ENCODE peak calls at places on chromosomes 7 and 10, in seven cellular contexts. Y is PC-3, C is MM.1S, R is HCT116, P is neural progenitor cell, O is GM23338, E is hepatocyte. I is an unnamed sample. For H3K4me1, the result is how much of the 10 kb centered on the place peaks cover.

GRCh38 chr7:94654764-94655561 is 970 bp downstream of the SGCE start:
- DNase-seq in C (peak), E (peak), R (no peak), O (peak), P (peak), Y (peak), I (peak)

GRCh38 chr7:129896568-129897382 is 56.0 kb downstream of the UBE2H start:
- DNase-seq in E (no peak), Y (peak), O (no peak), R (no peak), P (no peak), C (no peak), I (peak)

GRCh38 chr7:20219446-20220292 is 2.5 kb upstream of the MACC1 start:
- DNase-seq in E (peak), P (no peak), C (peak), R (no peak), O (peak), Y (peak), I (peak)

GRCh38 chr7:140403878-140404564 is at the start of gene RAB19:
- DNase-seq in R (peak), E (peak), O (peak), P (peak), Y (peak), C (peak), I (no peak)

GRCh38 chr10:123381271-123381670 is 227.1 kb downstream of the BUB3 start:
- DNase-seq in P (no peak), R (no peak), O (no peak), E (no peak), C (no peak), Y (peak), I (peak)

GRCh38 chr10:43078986-43079273 is 2.1 kb downstream of the RET start:
- DNase-seq in O (peak), C (no peak), P (peak), Y (no peak), R (no peak), E (peak), I (peak)

GRCh38 chr7:18873674-18874341 is 243.6 kb downstream of the TWIST1 start:
- DNase-seq in C (no peak), P (peak), E (peak), Y (peak), O (peak), R (no peak), I (peak)

GRCh38 chr7:131629203-131629871 is 72.9 kb upstream of the PODXL start:
- DNase-seq in Y (peak), R (no peak), C (no peak), O (no peak), P (no peak), E (no peak), I (peak)

GRCh38 chr7:32519763-32520162 is 24.5 kb downstream of the AVL9 start:
- DNase-seq in O (no peak), P (no peak), R (no peak), Y (no peak), C (no peak), E (no peak), I (no peak)

GRCh38 chr7:151724920-151725584 is 151.9 kb downstream of the PRKAG2 start:
- DNase-seq in Y (no peak), E (no peak), C (no peak), P (no peak), O (no peak), R (no peak), I (no peak)

GRCh38 chr10:43062402-43063160 is 14.3 kb upstream of the RET start:
- DNase-seq in E (no peak), Y (no peak), R (no peak), P (no peak), C (no peak), O (no peak), I (no peak)

GRCh38 chr7:107206706-107207105 is 37.9 kb downstream of the HBP1 start:
- DNase-seq in E (no peak), C (no peak), R (no peak), O (no peak), Y (no peak), P (no peak), I (no peak)

GRCh38 chr7:33716581-33717477 is 188.5 kb upstream of the BMPER start:
- DNase-seq in P (peak), Y (peak), C (peak), O (peak), R (peak), E (peak), I (peak)

GRCh38 chr7:867406-868188 is 8.8 kb upstream of the GET4 start:
- DNase-seq in Y (no peak), E (no peak), P (no peak), O (no peak), C (no peak), R (no peak), I (peak)

GRCh38 chr10:90983940-90984549 is 63.2 kb upstream of the ANKRD1 start:
- DNase-seq in P (no peak), C (no peak), O (peak), E (no peak), Y (no peak), R (no peak), I (no peak)

GRCh38 chr7:104984591-104985258 is 29.3 kb upstream of the KMT2E start:
- DNase-seq in C (peak), O (no peak), E (no peak), Y (no peak), P (no peak), R (no peak), I (no peak)

GRCh38 chr10:82419981-82420380 is 545.0 kb downstream of the NRG3 start:
- DNase-seq in O (no peak), E (no peak), R (no peak), Y (no peak), P (no peak), C (no peak), I (no peak)

GRCh38 chr7:130272456-130273080 is 5.9 kb downstream of the CPA2 start:
- DNase-seq in O (peak), P (peak), R (no peak), Y (no peak), E (no peak), C (no peak), I (no peak)

GRCh38 chr7:151233804-151234203 is 1.5 kb downstream of the CHPF2 start:
- DNase-seq in P (no peak), E (no peak), Y (no peak), R (no peak), O (no peak), C (no peak), I (no peak)

GRCh38 chr7:140005754-140006503 is 56.8 kb downstream of the PARP12 start:
- DNase-seq in E (peak), P (peak), R (peak), O (peak), C (no peak), Y (peak), I (peak)

GRCh38 chr7:35738889-35739288 is 44.0 kb upstream of the HERPUD2 start:
- DNase-seq in O (no peak), E (no peak), Y (no peak), R (no peak), C (no peak), P (no peak), I (no peak)

GRCh38 chr7:13106513-13106912 is 419.1 kb downstream of the ARL4A start:
- DNase-seq in E (no peak), Y (no peak), R (no peak), P (no peak), O (no peak), C (no peak), I (peak)

GRCh38 chr7:41581041-41581440 is 121.8 kb downstream of the INHBA start:
- DNase-seq in C (no peak), O (no peak), Y (no peak), P (no peak), R (no peak), E (no peak), I (no peak)

GRCh38 chr10:28778524-28778923 is 101.2 kb downstream of the BAMBI start:
- DNase-seq in E (no peak), O (no peak), Y (peak), C (no peak), R (no peak), P (no peak), I (no peak)

GRCh38 chr7:35991511-35992232 is 161.4 kb upstream of the EEPD1 start:
- DNase-seq in E (no peak), P (no peak), R (no peak), Y (no peak), O (no peak), C (no peak), I (no peak)

GRCh38 chr10:130050008-130050407 is 60.6 kb downstream of the C10orf143 start:
- DNase-seq in R (no peak), C (no peak), Y (no peak), P (no peak), E (no peak), O (peak), I (no peak)

GRCh38 chr10:94005050-94005449 is 11.3 kb downstream of the PLCE1 start:
- DNase-seq in C (no peak), O (no peak), E (no peak), Y (peak), R (no peak), P (no peak), I (peak)

GRCh38 chr7:87599336-87599735 is 1.3 kb downstream of the ABCB1 start:
- DNase-seq in Y (no peak), P (no peak), E (peak), O (no peak), C (peak), R (no peak), I (no peak)

GRCh38 chr10:5692476-5693358 is 8.1 kb downstream of the TASOR2 start:
- DNase-seq in Y (no peak), E (peak), C (no peak), P (peak), R (no peak), O (peak), I (peak)

GRCh38 chr10:29131952-29132820 is 156.7 kb upstream of the LYZL1 start:
- DNase-seq in C (no peak), R (no peak), Y (peak), O (no peak), E (peak), P (no peak), I (peak)

GRCh38 chr7:2118056-2118455 is 114.7 kb downstream of the MAD1L1 start:
- DNase-seq in E (no peak), O (no peak), P (no peak), C (no peak), Y (no peak), R (no peak), I (no peak)

GRCh38 chr7:14021069-14021468 is 31.6 kb upstream of the ETV1 start:
- DNase-seq in Y (peak), R (peak), O (no peak), P (no peak), E (no peak), C (no peak), I (peak)

GRCh38 chr7:125363873-125364272 is 434.2 kb upstream of the POT1 start:
- DNase-seq in R (no peak), P (no peak), E (no peak), C (no peak), O (no peak), Y (no peak), I (no peak)

DNA sequence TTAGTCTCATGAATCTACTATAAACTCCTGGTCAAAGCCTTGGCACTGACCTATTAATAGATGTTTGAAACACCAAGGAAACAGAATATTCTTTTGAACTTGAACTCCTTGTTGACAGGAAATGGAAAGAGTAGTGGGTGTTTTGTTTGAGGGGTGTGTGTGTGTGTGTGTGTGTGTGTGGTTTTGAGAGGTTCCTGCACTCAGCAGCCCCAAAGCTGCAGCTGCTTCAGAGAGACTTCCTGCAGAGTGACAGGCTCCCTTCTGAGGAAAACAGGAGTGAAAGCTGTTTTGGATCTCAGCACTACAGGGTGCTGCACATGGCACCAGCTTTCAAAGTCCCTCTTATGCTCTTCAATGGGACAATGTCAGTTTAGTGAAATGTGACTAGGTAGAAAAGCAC is 546.5 kb upstream of the STEAP1 start:
- DNase-seq in O (no peak), R (no peak), E (no peak), P (no peak), Y (no peak), C (peak), I (no peak)
- TF ChIP-seq EZH2phosphoT487 in O (no peak), R (no peak), E (no peak), P (no peak), Y (no peak), C (no peak), I (no peak)

DNA sequence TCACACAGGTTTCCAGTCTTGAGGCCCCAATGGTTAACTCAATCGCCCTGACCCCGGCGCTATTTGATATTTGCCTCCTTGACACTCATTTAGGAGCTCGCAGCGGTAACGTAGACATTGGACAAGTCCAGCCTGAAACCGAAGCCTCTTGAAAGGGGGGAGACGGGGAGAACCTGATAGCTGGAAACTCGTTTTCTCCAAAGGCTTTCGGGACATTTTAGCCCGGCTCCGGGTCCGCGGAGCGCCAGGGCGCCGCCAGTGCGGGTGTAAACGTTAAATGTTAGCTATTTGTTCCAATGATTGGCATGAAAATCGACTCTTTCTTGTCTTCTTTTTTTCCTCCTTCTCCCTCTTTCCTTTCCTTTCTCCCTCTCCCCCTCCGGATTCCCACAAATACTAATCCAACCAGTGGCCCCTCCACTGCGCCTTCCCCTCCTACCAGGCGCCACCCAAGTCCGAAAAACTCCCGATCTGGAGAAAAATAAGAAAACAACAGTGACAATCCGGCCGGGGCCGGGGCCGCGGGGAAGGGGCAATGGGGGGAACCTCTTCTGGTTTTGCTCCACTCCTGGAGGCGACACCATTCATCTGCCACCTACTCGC is 17.2 kb upstream of the GATA3 start:
- DNase-seq in P (peak), Y (no peak), E (no peak), O (peak), C (no peak), R (no peak), I (no peak)
- TF ChIP-seq EZH2 in P (peak), Y (no peak), E (peak), O (peak), C (no peak), R (no peak), I (peak)

GRCh38 chr7:50663396-50664102 is 98.3 kb upstream of the DDC start:
- DNase-seq in C (no peak), E (no peak), Y (no peak), R (no peak), P (no peak), O (no peak), I (no peak)

GRCh38 chr7:50665403-50666123 is 100.4 kb upstream of the DDC start:
- DNase-seq in P (no peak), C (no peak), R (no peak), E (no peak), O (no peak), Y (no peak), I (peak)

GRCh38 chr7:50664461-50664922 is 99.3 kb upstream of the DDC start:
- DNase-seq in Y (peak), C (no peak), E (no peak), P (no peak), R (peak), O (no peak), I (peak)

GRCh38 chr7:50666124-50666496 is 100.9 kb upstream of the DDC start:
- DNase-seq in C (no peak), Y (no peak), E (no peak), O (no peak), R (no peak), P (no peak), I (no peak)

GRCh38 chr7:50664937-50665336 is 99.7 kb upstream of the DDC start:
- DNase-seq in C (no peak), P (no peak), R (no peak), Y (no peak), E (no peak), O (no peak), I (no peak)
- H3K4me1 ChIP-seq in C (half or more), P (under half), R (under half), Y (under half), E (under half), O (under half), I (under half)

DNA sequence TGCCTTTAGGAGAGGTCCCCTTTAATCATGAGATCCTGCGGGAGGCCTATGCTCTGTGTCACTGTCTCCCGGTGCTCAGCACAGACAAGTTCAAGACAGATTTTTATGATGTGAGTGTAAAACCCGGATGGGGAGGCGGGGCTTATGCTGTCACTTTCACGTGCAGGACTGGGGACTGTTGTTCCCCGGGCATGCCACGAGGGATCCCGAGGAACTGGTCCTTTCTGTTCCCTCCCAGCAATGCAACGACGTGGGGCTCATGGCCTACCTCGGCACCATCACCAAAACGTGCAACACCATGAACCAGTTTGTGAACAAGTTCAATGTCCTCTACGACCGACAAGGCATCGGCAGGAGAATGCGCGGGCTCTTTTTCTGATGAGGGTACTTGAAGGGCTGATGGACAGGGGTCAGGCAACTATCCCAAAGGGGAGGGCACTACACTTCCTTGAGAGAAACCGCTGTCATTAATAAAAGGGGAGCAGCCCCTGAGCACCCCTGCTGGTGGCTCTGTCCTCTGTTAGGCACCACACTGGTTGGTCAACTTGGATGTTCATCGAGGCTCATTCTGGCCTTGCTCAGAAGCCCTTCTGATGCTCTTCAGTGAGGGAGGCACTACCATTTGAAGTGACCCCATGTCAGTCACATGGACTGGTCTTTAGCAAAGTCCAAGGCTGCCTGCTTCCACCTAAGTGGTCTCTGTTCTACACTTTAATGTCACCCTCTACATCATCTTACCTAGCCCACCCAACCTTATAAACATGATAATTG is 2.8 kb downstream of the COPS6 start:
- DNase-seq in C (no peak), E (no peak), Y (no peak), O (peak), P (peak), R (no peak), I (peak)
- TF ChIP-seq EZH2phosphoT487 in C (no peak), E (no peak), Y (no peak), O (no peak), P (no peak), R (no peak), I (no peak)

DNA sequence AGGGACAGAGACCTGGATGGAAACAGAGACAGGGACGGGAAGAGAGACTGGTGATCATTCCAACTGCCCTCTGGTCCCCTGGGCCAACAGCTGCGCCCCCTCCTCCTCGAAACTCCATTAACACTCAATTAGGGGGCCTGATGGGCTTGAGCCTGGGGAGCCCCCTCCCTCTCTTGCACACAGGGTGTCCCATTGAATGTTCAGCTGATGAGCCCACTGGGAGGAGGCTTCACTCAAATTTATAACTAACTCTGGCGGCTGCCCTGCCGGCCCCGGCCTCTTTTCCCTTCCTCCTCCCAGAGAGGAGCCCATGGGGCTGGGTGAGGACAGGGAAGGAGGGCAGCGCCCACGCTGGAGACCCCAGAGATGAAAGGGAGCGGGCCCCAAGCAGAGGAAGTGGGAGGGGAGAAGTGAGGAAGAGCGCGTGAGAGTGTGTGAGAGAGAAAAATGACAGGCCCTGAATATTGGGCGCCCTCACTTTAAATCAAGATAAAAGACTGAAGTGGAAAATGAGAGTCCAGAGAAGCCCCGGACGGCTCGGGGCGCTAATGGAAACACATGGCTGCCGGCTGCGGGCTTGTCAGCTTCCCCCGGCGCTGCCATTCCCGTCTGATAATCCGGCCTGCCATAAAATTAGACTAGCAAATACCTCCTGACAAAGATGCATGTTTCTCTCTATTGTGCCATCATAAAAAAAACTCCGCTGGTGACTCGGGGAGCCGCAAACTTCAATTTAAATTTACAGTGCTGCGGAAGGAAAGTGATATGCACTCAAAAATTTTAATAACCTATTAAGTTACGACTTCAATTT is 58.0 kb upstream of the PAX2 start:
- DNase-seq in O (no peak), E (no peak), P (peak), R (no peak), C (no peak), Y (no peak), I (no peak)
- TF ChIP-seq EZH2 in O (no peak), E (no peak), P (peak), R (no peak), C (no peak), Y (no peak), I (peak)

DNA sequence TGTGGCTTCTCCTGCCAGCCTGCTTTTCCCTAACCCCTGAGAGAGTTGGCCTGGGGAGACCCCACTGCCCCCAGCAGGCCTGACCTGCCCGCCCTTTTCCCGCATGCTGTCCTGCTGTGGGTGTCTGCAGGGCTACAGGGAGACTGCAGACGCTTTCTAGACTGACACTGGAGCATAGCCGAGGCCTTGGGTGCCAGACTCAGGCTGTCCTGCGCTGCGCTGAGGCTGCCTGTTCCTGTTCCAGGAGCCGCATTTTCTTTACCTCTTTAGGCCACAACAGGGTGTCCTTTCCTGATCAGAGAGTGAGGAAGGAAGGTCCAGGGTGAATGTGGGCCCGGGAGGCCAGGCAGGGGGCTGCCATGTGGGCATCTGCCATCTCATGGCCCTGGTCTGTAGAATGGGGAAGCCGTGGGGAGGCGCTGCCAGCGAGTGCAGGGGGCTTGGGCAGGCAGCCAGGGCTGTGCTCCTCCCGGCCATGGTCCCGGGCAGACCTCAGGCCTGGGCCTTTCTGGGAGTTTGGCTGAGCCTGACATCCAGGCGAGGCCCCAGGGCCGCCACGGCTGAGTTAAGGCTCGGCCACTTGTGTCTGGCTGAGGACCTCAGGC is 3.6 kb downstream of the PWWP2B start:
- DNase-seq in O (no peak), R (no peak), P (no peak), E (no peak), C (no peak), Y (no peak), I (no peak)
- H3K4me1 ChIP-seq in O (under half), R (under half), P (under half), E (under half), C (under half), Y (under half), I (under half)

GRCh38 chr7:64882341-64883112 is 20.5 kb upstream of the ZNF273 start:
- DNase-seq in Y (no peak), O (peak), C (no peak), E (no peak), P (no peak), R (no peak), I (peak)
- TF ChIP-seq EZH2phosphoT487 in Y (no peak), O (no peak), C (no peak), E (no peak), P (no peak), R (no peak), I (no peak)

GRCh38 chr10:34816067-34817002 is 1.2 kb upstream of the PARD3 start:
- DNase-seq in Y (peak), R (no peak), C (no peak), O (peak), P (peak), E (peak), I (peak)
- TF ChIP-seq EZH2 in Y (no peak), R (no peak), C (no peak), O (peak), P (peak), E (no peak), I (no peak)